ENCODE peak calls at places on chromosomes 5 and 9, in eight cellular contexts. One of them, this sample, is unnamed.

GRCh38 chr5:138946241-138946623 is 71.1 kb upstream of the LRRTM2 start:
- DNase-seq in esophagus squamous epithelium: no peak
- DNase-seq in upper lobe of left lung: peak; percentile 17
- DNase-seq in esophagus muscularis mucosa: no peak
- DNase-seq in adrenal gland: no peak
- DNase-seq in A549: no peak
- DNase-seq in breast epithelium: no peak
- DNase-seq in HCT116: no peak
- DNase-seq in this sample: no peak

GRCh38 chr5:122346897-122347581 is 35.0 kb downstream of the SNCAIP start:
- DNase-seq in esophagus squamous epithelium: no peak
- DNase-seq in upper lobe of left lung: no peak
- DNase-seq in esophagus muscularis mucosa: no peak
- DNase-seq in adrenal gland: no peak
- DNase-seq in A549: no peak
- DNase-seq in breast epithelium: no peak
- DNase-seq in HCT116: no peak
- DNase-seq in this sample: no peak

GRCh38 chr9:80595192-80595591 is 1023.4 kb downstream of the TLE4 start:
- DNase-seq in esophagus squamous epithelium: no peak
- DNase-seq in upper lobe of left lung: no peak
- DNase-seq in esophagus muscularis mucosa: no peak
- DNase-seq in adrenal gland: no peak
- DNase-seq in A549: no peak
- DNase-seq in breast epithelium: no peak
- DNase-seq in HCT116: no peak
- DNase-seq in this sample: no peak

GRCh38 chr9:125911861-125912260 is 164.7 kb downstream of the PBX3 start:
- DNase-seq in esophagus squamous epithelium: no peak
- DNase-seq in upper lobe of left lung: no peak
- DNase-seq in esophagus muscularis mucosa: no peak
- DNase-seq in adrenal gland: no peak
- DNase-seq in A549: no peak
- DNase-seq in breast epithelium: no peak
- DNase-seq in HCT116: no peak
- DNase-seq in this sample: no peak

GRCh38 chr9:121825481-121825830 is 174.0 kb downstream of the DAB2IP start:
- DNase-seq in esophagus squamous epithelium: no peak
- DNase-seq in upper lobe of left lung: no peak
- DNase-seq in esophagus muscularis mucosa: no peak
- DNase-seq in adrenal gland: no peak
- DNase-seq in A549: no peak
- DNase-seq in breast epithelium: peak; percentile 9
- DNase-seq in HCT116: no peak
- DNase-seq in this sample: no peak

GRCh38 chr5:122073864-122074263 is 4.2 kb downstream of the LOX start:
- DNase-seq in esophagus squamous epithelium: no peak
- DNase-seq in upper lobe of left lung: no peak
- DNase-seq in esophagus muscularis mucosa: no peak
- DNase-seq in adrenal gland: no peak
- DNase-seq in A549: no peak
- DNase-seq in breast epithelium: no peak
- DNase-seq in HCT116: no peak
- DNase-seq in this sample: no peak

GRCh38 chr9:123716339-123716738 is 213.6 kb downstream of the DENND1A start:
- DNase-seq in esophagus squamous epithelium: no peak
- DNase-seq in upper lobe of left lung: no peak
- DNase-seq in esophagus muscularis mucosa: no peak
- DNase-seq in adrenal gland: no peak
- DNase-seq in A549: no peak
- DNase-seq in breast epithelium: no peak
- DNase-seq in HCT116: no peak
- DNase-seq in this sample: no peak

GRCh38 chr9:3578786-3579185 is 53.0 kb upstream of the RFX3 start:
- DNase-seq in esophagus squamous epithelium: no peak
- DNase-seq in upper lobe of left lung: no peak
- DNase-seq in esophagus muscularis mucosa: no peak
- DNase-seq in adrenal gland: no peak
- DNase-seq in A549: no peak
- DNase-seq in breast epithelium: no peak
- DNase-seq in HCT116: no peak
- DNase-seq in this sample: no peak

GRCh38 chr5:59115345-59115744 is 532.5 kb downstream of the RAB3C start:
- DNase-seq in esophagus squamous epithelium: no peak
- DNase-seq in upper lobe of left lung: no peak
- DNase-seq in esophagus muscularis mucosa: no peak
- DNase-seq in adrenal gland: no peak
- DNase-seq in A549: no peak
- DNase-seq in breast epithelium: no peak
- DNase-seq in HCT116: no peak
- DNase-seq in this sample: no peak

GRCh38 chr5:118224546-118224945 is 763.8 kb downstream of the DTWD2 start:
- DNase-seq in esophagus squamous epithelium: no peak
- DNase-seq in upper lobe of left lung: no peak
- DNase-seq in esophagus muscularis mucosa: no peak
- DNase-seq in adrenal gland: no peak
- DNase-seq in A549: no peak
- DNase-seq in breast epithelium: no peak
- DNase-seq in HCT116: no peak
- DNase-seq in this sample: no peak

GRCh38 chr5:9775339-9775738 is 145.2 kb upstream of the TAS2R1 start:
- DNase-seq in esophagus squamous epithelium: no peak
- DNase-seq in upper lobe of left lung: no peak
- DNase-seq in esophagus muscularis mucosa: no peak
- DNase-seq in adrenal gland: no peak
- DNase-seq in A549: no peak
- DNase-seq in breast epithelium: no peak
- DNase-seq in HCT116: no peak
- DNase-seq in this sample: no peak

GRCh38 chr9:124218438-124219289 is 39.1 kb upstream of the NEK6 start:
- DNase-seq in esophagus squamous epithelium: no peak
- DNase-seq in upper lobe of left lung: peak; percentile 86
- DNase-seq in esophagus muscularis mucosa: no peak
- DNase-seq in adrenal gland: no peak
- DNase-seq in A549: peak; percentile 39
- DNase-seq in breast epithelium: peak; percentile 44
- DNase-seq in HCT116: peak; percentile 36
- DNase-seq in this sample: peak; percentile 77

GRCh38 chr9:21789541-21790037 is 12.8 kb upstream of the MTAP start:
- DNase-seq in esophagus squamous epithelium: no peak
- DNase-seq in upper lobe of left lung: peak; percentile 65
- DNase-seq in esophagus muscularis mucosa: no peak
- DNase-seq in adrenal gland: peak; percentile 41
- DNase-seq in A549: peak; percentile 96
- DNase-seq in breast epithelium: no peak
- DNase-seq in HCT116: peak; percentile 92
- DNase-seq in this sample: peak; percentile 49

GRCh38 chr5:108420182-108420581 is 38.3 kb upstream of the FBXL17 start:
- DNase-seq in esophagus squamous epithelium: no peak
- DNase-seq in upper lobe of left lung: no peak
- DNase-seq in esophagus muscularis mucosa: no peak
- DNase-seq in adrenal gland: no peak
- DNase-seq in A549: no peak
- DNase-seq in breast epithelium: no peak
- DNase-seq in HCT116: no peak
- DNase-seq in this sample: no peak

GRCh38 chr5:9716838-9717281 is 86.7 kb upstream of the TAS2R1 start:
- DNase-seq in esophagus squamous epithelium: no peak
- DNase-seq in upper lobe of left lung: no peak
- DNase-seq in esophagus muscularis mucosa: peak; percentile 77
- DNase-seq in adrenal gland: no peak
- DNase-seq in A549: no peak
- DNase-seq in breast epithelium: no peak
- DNase-seq in HCT116: no peak
- DNase-seq in this sample: no peak

GRCh38 chr9:133538851-133539250 is 4.3 kb downstream of the ADAMTSL2 start:
- DNase-seq in esophagus squamous epithelium: no peak
- DNase-seq in upper lobe of left lung: no peak
- DNase-seq in esophagus muscularis mucosa: no peak
- DNase-seq in adrenal gland: no peak
- DNase-seq in A549: no peak
- DNase-seq in breast epithelium: no peak
- DNase-seq in HCT116: no peak
- DNase-seq in this sample: no peak

GRCh38 chr5:80238078-80238477 is 17.8 kb downstream of the SERINC5 start:
- DNase-seq in esophagus squamous epithelium: no peak
- DNase-seq in upper lobe of left lung: no peak
- DNase-seq in esophagus muscularis mucosa: no peak
- DNase-seq in adrenal gland: no peak
- DNase-seq in A549: no peak
- DNase-seq in breast epithelium: no peak
- DNase-seq in HCT116: no peak
- DNase-seq in this sample: no peak

GRCh38 chr9:89955626-89956025 is 350.8 kb downstream of the GADD45G start:
- DNase-seq in esophagus squamous epithelium: no peak
- DNase-seq in upper lobe of left lung: no peak
- DNase-seq in esophagus muscularis mucosa: no peak
- DNase-seq in adrenal gland: no peak
- DNase-seq in A549: no peak
- DNase-seq in breast epithelium: no peak
- DNase-seq in HCT116: no peak
- DNase-seq in this sample: no peak

GRCh38 chr5:172284275-172284971 is 859 bp upstream of the UBTD2 start:
- DNase-seq in esophagus squamous epithelium: no peak
- DNase-seq in upper lobe of left lung: no peak
- DNase-seq in esophagus muscularis mucosa: no peak
- DNase-seq in adrenal gland: no peak
- DNase-seq in A549: no peak
- DNase-seq in breast epithelium: no peak
- DNase-seq in HCT116: no peak
- DNase-seq in this sample: no peak

GRCh38 chr5:172285226-172286143 is 1.9 kb upstream of the UBTD2 start:
- DNase-seq in esophagus squamous epithelium: no peak
- DNase-seq in upper lobe of left lung: no peak
- DNase-seq in esophagus muscularis mucosa: peak; percentile 53
- DNase-seq in adrenal gland: no peak
- DNase-seq in A549: no peak
- DNase-seq in breast epithelium: no peak
- DNase-seq in HCT116: no peak
- DNase-seq in this sample: no peak

GRCh38 chr5:172282277-172283019 is 1.1 kb downstream of the UBTD2 start:
- DNase-seq in esophagus squamous epithelium: no peak
- DNase-seq in upper lobe of left lung: no peak
- DNase-seq in esophagus muscularis mucosa: no peak
- DNase-seq in adrenal gland: no peak
- DNase-seq in A549: no peak
- DNase-seq in breast epithelium: no peak
- DNase-seq in HCT116: no peak
- DNase-seq in this sample: no peak

GRCh38 chr5:172283862-172284274 is 304 bp upstream of the UBTD2 start:
- DNase-seq in esophagus squamous epithelium: no peak
- DNase-seq in upper lobe of left lung: peak; percentile 85
- DNase-seq in esophagus muscularis mucosa: peak; percentile 93
- DNase-seq in adrenal gland: peak; percentile 91
- DNase-seq in A549: peak; percentile 81
- DNase-seq in breast epithelium: peak; percentile 79
- DNase-seq in HCT116: no peak
- DNase-seq in this sample: peak; percentile 87

GRCh38 chr5:172283020-172283861 is at the start of gene UBTD2:
- DNase-seq in esophagus squamous epithelium: no peak
- DNase-seq in upper lobe of left lung: peak; percentile 83
- DNase-seq in esophagus muscularis mucosa: peak; percentile 94
- DNase-seq in adrenal gland: peak; percentile 86
- DNase-seq in A549: peak; percentile 81
- DNase-seq in breast epithelium: peak; percentile 81
- DNase-seq in HCT116: no peak
- DNase-seq in this sample: peak; percentile 88
- TF ChIP-seq POLR2A in esophagus squamous epithelium: peak; percentile 54
- TF ChIP-seq POLR2A in upper lobe of left lung: no peak
- TF ChIP-seq POLR2A in esophagus muscularis mucosa: no peak
- TF ChIP-seq POLR2A in adrenal gland: peak; percentile 70
- TF ChIP-seq POLR2A in A549: no peak
- TF ChIP-seq POLR2A in breast epithelium: no peak
- TF ChIP-seq POLR2A in HCT116: no peak
- TF ChIP-seq POLR2A in this sample: peak; percentile 45

DNA sequence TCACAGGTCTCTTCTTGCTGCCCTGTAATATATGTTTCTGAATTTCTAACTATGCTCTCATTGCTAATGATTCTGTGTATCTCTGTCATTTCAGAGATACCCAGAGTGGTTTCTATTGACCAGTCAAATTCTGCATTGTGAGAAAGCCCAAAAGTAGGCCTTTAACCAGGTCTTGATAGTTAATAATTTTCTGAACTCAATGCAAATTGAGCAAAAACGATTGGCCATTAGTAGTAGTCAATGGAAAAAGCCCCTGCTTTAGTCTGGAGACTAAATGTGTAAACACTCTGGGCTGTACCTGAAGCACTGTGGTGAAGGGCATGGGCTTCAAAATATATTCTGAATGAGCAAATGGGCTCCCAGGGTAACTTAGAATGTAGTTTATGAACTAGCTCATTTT is 307.6 kb downstream of the ARL15 start:
- DNase-seq in esophagus squamous epithelium: no peak
- DNase-seq in upper lobe of left lung: no peak
- DNase-seq in esophagus muscularis mucosa: no peak
- DNase-seq in adrenal gland: no peak
- DNase-seq in A549: no peak
- DNase-seq in breast epithelium: no peak
- DNase-seq in HCT116: no peak
- DNase-seq in this sample: no peak
- TF ChIP-seq POLR2A in esophagus squamous epithelium: no peak
- TF ChIP-seq POLR2A in upper lobe of left lung: no peak
- TF ChIP-seq POLR2A in esophagus muscularis mucosa: no peak
- TF ChIP-seq POLR2A in adrenal gland: no peak
- TF ChIP-seq POLR2A in A549: no peak
- TF ChIP-seq POLR2A in breast epithelium: no peak
- TF ChIP-seq POLR2A in HCT116: no peak
- TF ChIP-seq POLR2A in this sample: no peak

DNA sequence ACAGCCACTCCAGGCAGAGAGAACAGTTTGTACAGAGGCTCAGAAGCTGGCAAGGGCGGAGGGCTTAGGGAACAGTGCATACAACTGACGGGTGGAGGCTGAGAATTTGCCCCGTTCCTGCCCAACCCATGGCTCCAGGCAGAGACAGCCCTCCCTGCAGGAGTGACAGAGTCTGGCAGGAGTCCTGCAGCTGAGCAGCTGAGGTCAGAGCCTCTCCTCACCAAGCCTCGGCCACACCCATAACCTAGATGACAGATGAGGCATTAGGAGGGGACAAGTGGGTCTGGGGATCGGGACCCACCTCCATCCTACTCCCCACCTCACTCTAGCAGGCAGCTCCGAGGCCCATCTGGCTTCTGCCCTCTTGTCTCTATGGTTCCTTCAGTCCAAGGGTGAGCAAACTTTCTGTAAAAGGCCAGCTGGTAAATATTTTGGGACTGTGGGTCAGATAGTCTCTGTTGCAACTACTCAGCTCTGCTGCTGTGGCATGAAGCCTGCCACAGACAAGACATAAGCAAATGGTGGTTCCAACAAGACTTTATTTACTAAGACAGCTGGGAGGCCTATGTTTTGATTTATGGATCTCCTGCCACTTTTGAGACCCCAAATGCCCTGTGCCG is 83.6 kb downstream of the SH3TC2 start:
- DNase-seq in esophagus squamous epithelium: no peak
- DNase-seq in upper lobe of left lung: peak; percentile 92
- DNase-seq in esophagus muscularis mucosa: no peak
- DNase-seq in adrenal gland: no peak
- DNase-seq in A549: no peak
- DNase-seq in breast epithelium: peak; percentile 76
- DNase-seq in HCT116: no peak
- DNase-seq in this sample: peak; percentile 31
- TF ChIP-seq POLR2A in esophagus squamous epithelium: no peak
- TF ChIP-seq POLR2A in upper lobe of left lung: no peak
- TF ChIP-seq POLR2A in esophagus muscularis mucosa: no peak
- TF ChIP-seq POLR2A in adrenal gland: no peak
- TF ChIP-seq POLR2A in A549: no peak
- TF ChIP-seq POLR2A in breast epithelium: no peak
- TF ChIP-seq POLR2A in HCT116: no peak
- TF ChIP-seq POLR2A in this sample: no peak

GRCh38 chr5:2124434-2124833 is 241.7 kb upstream of the IRX4 start:
- DNase-seq in esophagus squamous epithelium: no peak
- DNase-seq in upper lobe of left lung: no peak
- DNase-seq in esophagus muscularis mucosa: no peak
- DNase-seq in adrenal gland: no peak
- DNase-seq in A549: no peak
- DNase-seq in breast epithelium: no peak
- DNase-seq in HCT116: no peak
- DNase-seq in this sample: no peak
- TF ChIP-seq POLR2A in esophagus squamous epithelium: no peak
- TF ChIP-seq POLR2A in upper lobe of left lung: no peak
- TF ChIP-seq POLR2A in esophagus muscularis mucosa: no peak
- TF ChIP-seq POLR2A in adrenal gland: no peak
- TF ChIP-seq POLR2A in A549: no peak
- TF ChIP-seq POLR2A in breast epithelium: no peak
- TF ChIP-seq POLR2A in HCT116: no peak
- TF ChIP-seq POLR2A in this sample: no peak